ENCODE peak calls at places on chromosomes 4 and X, in ten cellular contexts. One of them, this sample, is unnamed.

GRCh38 chrX:8607326-8607725 is 124.6 kb downstream of the ANOS1 start:
- DNase-seq in activated T-helper 1 cell treated with Interleukin-2 at 50 U/mL for 16 hours: no peak
- DNase-seq in HuH-7: no peak
- DNase-seq in islet precursor cell: no peak
- DNase-seq in stimulated activated CD4-positive, alpha-beta T cell treated with anti-CD3 and anti-CD28 coated beads, Interleukin-2, amount 100 ng/mL, for 48 hours: no peak
- DNase-seq in substantia nigra: no peak
- DNase-seq in tibial nerve: no peak
- DNase-seq in GM23248: peak
- DNase-seq in ACHN: no peak
- DNase-seq in stimulated activated naive CD8-positive, alpha-beta T cell treated with anti-CD3 and anti-CD28 coated beads, Interleukin-15, Interleukin-2, amounts not matched to agents 100 U/mL and 50 U/mL, for 24 hours: no peak
- DNase-seq in this sample: no peak

GRCh38 chrX:7654316-7654715 is 188.7 kb upstream of the VCX start:
- DNase-seq in ACHN: no peak
- DNase-seq in stimulated activated naive CD8-positive, alpha-beta T cell treated with anti-CD3 and anti-CD28 coated beads, Interleukin-15, Interleukin-2, amounts not matched to agents 100 U/mL and 50 U/mL, for 24 hours: no peak
- DNase-seq in tibial nerve: no peak
- DNase-seq in substantia nigra: no peak
- DNase-seq in stimulated activated CD4-positive, alpha-beta T cell treated with anti-CD3 and anti-CD28 coated beads, Interleukin-2, amount 100 ng/mL, for 48 hours: no peak
- DNase-seq in HuH-7: no peak
- DNase-seq in GM23248: no peak
- DNase-seq in activated T-helper 1 cell treated with Interleukin-2 at 50 U/mL for 16 hours: no peak
- DNase-seq in islet precursor cell: no peak
- DNase-seq in this sample: no peak

GRCh38 chr4:118340109-118340508 is 12.7 kb downstream of the PRSS12 start:
- DNase-seq in tibial nerve: no peak
- DNase-seq in HuH-7: no peak
- DNase-seq in stimulated activated CD4-positive, alpha-beta T cell treated with anti-CD3 and anti-CD28 coated beads, Interleukin-2, amount 100 ng/mL, for 48 hours: no peak
- DNase-seq in GM23248: peak
- DNase-seq in islet precursor cell: no peak
- DNase-seq in stimulated activated naive CD8-positive, alpha-beta T cell treated with anti-CD3 and anti-CD28 coated beads, Interleukin-15, Interleukin-2, amounts not matched to agents 100 U/mL and 50 U/mL, for 24 hours: no peak
- DNase-seq in activated T-helper 1 cell treated with Interleukin-2 at 50 U/mL for 16 hours: no peak
- DNase-seq in substantia nigra: no peak
- DNase-seq in ACHN: no peak
- DNase-seq in this sample: no peak

GRCh38 chrX:130174051-130174704 is 2.4 kb downstream of the RAB33A start:
- DNase-seq in islet precursor cell: peak
- DNase-seq in GM23248: peak
- DNase-seq in tibial nerve: peak
- DNase-seq in activated T-helper 1 cell treated with Interleukin-2 at 50 U/mL for 16 hours: no peak
- DNase-seq in HuH-7: no peak
- DNase-seq in stimulated activated naive CD8-positive, alpha-beta T cell treated with anti-CD3 and anti-CD28 coated beads, Interleukin-15, Interleukin-2, amounts not matched to agents 100 U/mL and 50 U/mL, for 24 hours: no peak
- DNase-seq in stimulated activated CD4-positive, alpha-beta T cell treated with anti-CD3 and anti-CD28 coated beads, Interleukin-2, amount 100 ng/mL, for 48 hours: no peak
- DNase-seq in substantia nigra: no peak
- DNase-seq in ACHN: peak
- DNase-seq in this sample: no peak

GRCh38 chr4:36281384-36282106 is at the start of gene DTHD1:
- DNase-seq in HuH-7: no peak
- DNase-seq in stimulated activated naive CD8-positive, alpha-beta T cell treated with anti-CD3 and anti-CD28 coated beads, Interleukin-15, Interleukin-2, amounts not matched to agents 100 U/mL and 50 U/mL, for 24 hours: peak
- DNase-seq in islet precursor cell: no peak
- DNase-seq in ACHN: no peak
- DNase-seq in stimulated activated CD4-positive, alpha-beta T cell treated with anti-CD3 and anti-CD28 coated beads, Interleukin-2, amount 100 ng/mL, for 48 hours: no peak
- DNase-seq in GM23248: no peak
- DNase-seq in tibial nerve: no peak
- DNase-seq in substantia nigra: no peak
- DNase-seq in activated T-helper 1 cell treated with Interleukin-2 at 50 U/mL for 16 hours: no peak
- DNase-seq in this sample: no peak

GRCh38 chrX:9676738-9677097 is 88.9 kb downstream of the GPR143 start:
- DNase-seq in HuH-7: no peak
- DNase-seq in islet precursor cell: no peak
- DNase-seq in tibial nerve: no peak
- DNase-seq in stimulated activated CD4-positive, alpha-beta T cell treated with anti-CD3 and anti-CD28 coated beads, Interleukin-2, amount 100 ng/mL, for 48 hours: no peak
- DNase-seq in activated T-helper 1 cell treated with Interleukin-2 at 50 U/mL for 16 hours: no peak
- DNase-seq in substantia nigra: no peak
- DNase-seq in ACHN: no peak
- DNase-seq in GM23248: no peak
- DNase-seq in stimulated activated naive CD8-positive, alpha-beta T cell treated with anti-CD3 and anti-CD28 coated beads, Interleukin-15, Interleukin-2, amounts not matched to agents 100 U/mL and 50 U/mL, for 24 hours: no peak
- DNase-seq in this sample: no peak

GRCh38 chr4:152045781-152046571 is 285.2 kb upstream of the GATB start:
- DNase-seq in ACHN: no peak
- DNase-seq in substantia nigra: no peak
- DNase-seq in HuH-7: peak
- DNase-seq in stimulated activated CD4-positive, alpha-beta T cell treated with anti-CD3 and anti-CD28 coated beads, Interleukin-2, amount 100 ng/mL, for 48 hours: peak
- DNase-seq in activated T-helper 1 cell treated with Interleukin-2 at 50 U/mL for 16 hours: no peak
- DNase-seq in tibial nerve: no peak
- DNase-seq in GM23248: peak
- DNase-seq in islet precursor cell: peak
- DNase-seq in stimulated activated naive CD8-positive, alpha-beta T cell treated with anti-CD3 and anti-CD28 coated beads, Interleukin-15, Interleukin-2, amounts not matched to agents 100 U/mL and 50 U/mL, for 24 hours: peak
- DNase-seq in this sample: no peak

GRCh38 chr4:80045831-80046230 is 27.2 kb downstream of the ANTXR2 start:
- DNase-seq in substantia nigra: no peak
- DNase-seq in HuH-7: no peak
- DNase-seq in islet precursor cell: no peak
- DNase-seq in stimulated activated naive CD8-positive, alpha-beta T cell treated with anti-CD3 and anti-CD28 coated beads, Interleukin-15, Interleukin-2, amounts not matched to agents 100 U/mL and 50 U/mL, for 24 hours: no peak
- DNase-seq in tibial nerve: no peak
- DNase-seq in stimulated activated CD4-positive, alpha-beta T cell treated with anti-CD3 and anti-CD28 coated beads, Interleukin-2, amount 100 ng/mL, for 48 hours: no peak
- DNase-seq in GM23248: peak
- DNase-seq in ACHN: no peak
- DNase-seq in activated T-helper 1 cell treated with Interleukin-2 at 50 U/mL for 16 hours: no peak
- DNase-seq in this sample: no peak

GRCh38 chrX:74160816-74161215 is 143.2 kb upstream of the ZCCHC13 start:
- DNase-seq in ACHN: no peak
- DNase-seq in GM23248: no peak
- DNase-seq in stimulated activated CD4-positive, alpha-beta T cell treated with anti-CD3 and anti-CD28 coated beads, Interleukin-2, amount 100 ng/mL, for 48 hours: no peak
- DNase-seq in stimulated activated naive CD8-positive, alpha-beta T cell treated with anti-CD3 and anti-CD28 coated beads, Interleukin-15, Interleukin-2, amounts not matched to agents 100 U/mL and 50 U/mL, for 24 hours: no peak
- DNase-seq in HuH-7: no peak
- DNase-seq in substantia nigra: no peak
- DNase-seq in tibial nerve: no peak
- DNase-seq in islet precursor cell: no peak
- DNase-seq in activated T-helper 1 cell treated with Interleukin-2 at 50 U/mL for 16 hours: no peak
- DNase-seq in this sample: no peak

GRCh38 chr4:145618210-145618911 is 824 bp upstream of the MMAA start:
- DNase-seq in tibial nerve: peak
- DNase-seq in stimulated activated CD4-positive, alpha-beta T cell treated with anti-CD3 and anti-CD28 coated beads, Interleukin-2, amount 100 ng/mL, for 48 hours: no peak
- DNase-seq in activated T-helper 1 cell treated with Interleukin-2 at 50 U/mL for 16 hours: no peak
- DNase-seq in substantia nigra: no peak
- DNase-seq in islet precursor cell: no peak
- DNase-seq in ACHN: no peak
- DNase-seq in HuH-7: no peak
- DNase-seq in stimulated activated naive CD8-positive, alpha-beta T cell treated with anti-CD3 and anti-CD28 coated beads, Interleukin-15, Interleukin-2, amounts not matched to agents 100 U/mL and 50 U/mL, for 24 hours: peak
- DNase-seq in GM23248: peak
- DNase-seq in this sample: no peak

GRCh38 chrX:24364326-24364725 is 3.9 kb downstream of the SUPT20HL1 start:
- DNase-seq in stimulated activated CD4-positive, alpha-beta T cell treated with anti-CD3 and anti-CD28 coated beads, Interleukin-2, amount 100 ng/mL, for 48 hours: no peak
- DNase-seq in ACHN: no peak
- DNase-seq in tibial nerve: no peak
- DNase-seq in activated T-helper 1 cell treated with Interleukin-2 at 50 U/mL for 16 hours: no peak
- DNase-seq in HuH-7: no peak
- DNase-seq in GM23248: no peak
- DNase-seq in substantia nigra: no peak
- DNase-seq in islet precursor cell: no peak
- DNase-seq in stimulated activated naive CD8-positive, alpha-beta T cell treated with anti-CD3 and anti-CD28 coated beads, Interleukin-15, Interleukin-2, amounts not matched to agents 100 U/mL and 50 U/mL, for 24 hours: no peak
- DNase-seq in this sample: no peak

GRCh38 chr4:168942985-168943384 is 67.1 kb downstream of the CBR4 start:
- DNase-seq in ACHN: peak
- DNase-seq in stimulated activated CD4-positive, alpha-beta T cell treated with anti-CD3 and anti-CD28 coated beads, Interleukin-2, amount 100 ng/mL, for 48 hours: no peak
- DNase-seq in activated T-helper 1 cell treated with Interleukin-2 at 50 U/mL for 16 hours: no peak
- DNase-seq in GM23248: no peak
- DNase-seq in tibial nerve: no peak
- DNase-seq in islet precursor cell: peak
- DNase-seq in HuH-7: no peak
- DNase-seq in stimulated activated naive CD8-positive, alpha-beta T cell treated with anti-CD3 and anti-CD28 coated beads, Interleukin-15, Interleukin-2, amounts not matched to agents 100 U/mL and 50 U/mL, for 24 hours: no peak
- DNase-seq in substantia nigra: no peak
- DNase-seq in this sample: no peak

GRCh38 chr4:159127745-159128518 is 25.1 kb downstream of the RAPGEF2 start:
- DNase-seq in tibial nerve: no peak
- DNase-seq in stimulated activated CD4-positive, alpha-beta T cell treated with anti-CD3 and anti-CD28 coated beads, Interleukin-2, amount 100 ng/mL, for 48 hours: no peak
- DNase-seq in GM23248: no peak
- DNase-seq in ACHN: no peak
- DNase-seq in HuH-7: no peak
- DNase-seq in islet precursor cell: no peak
- DNase-seq in activated T-helper 1 cell treated with Interleukin-2 at 50 U/mL for 16 hours: no peak
- DNase-seq in substantia nigra: no peak
- DNase-seq in stimulated activated naive CD8-positive, alpha-beta T cell treated with anti-CD3 and anti-CD28 coated beads, Interleukin-15, Interleukin-2, amounts not matched to agents 100 U/mL and 50 U/mL, for 24 hours: no peak
- DNase-seq in this sample: no peak

GRCh38 chr4:118888666-118889312 is at the start of gene SYNPO2:
- DNase-seq in activated T-helper 1 cell treated with Interleukin-2 at 50 U/mL for 16 hours: no peak
- DNase-seq in stimulated activated CD4-positive, alpha-beta T cell treated with anti-CD3 and anti-CD28 coated beads, Interleukin-2, amount 100 ng/mL, for 48 hours: peak
- DNase-seq in islet precursor cell: peak
- DNase-seq in ACHN: peak
- DNase-seq in GM23248: peak
- DNase-seq in substantia nigra: peak
- DNase-seq in stimulated activated naive CD8-positive, alpha-beta T cell treated with anti-CD3 and anti-CD28 coated beads, Interleukin-15, Interleukin-2, amounts not matched to agents 100 U/mL and 50 U/mL, for 24 hours: peak
- DNase-seq in HuH-7: peak
- DNase-seq in tibial nerve: peak
- DNase-seq in this sample: peak

GRCh38 chr4:11585506-11585905 is 156.8 kb upstream of the HS3ST1 start:
- DNase-seq in activated T-helper 1 cell treated with Interleukin-2 at 50 U/mL for 16 hours: no peak
- DNase-seq in GM23248: no peak
- DNase-seq in ACHN: peak
- DNase-seq in substantia nigra: no peak
- DNase-seq in HuH-7: no peak
- DNase-seq in tibial nerve: peak
- DNase-seq in stimulated activated CD4-positive, alpha-beta T cell treated with anti-CD3 and anti-CD28 coated beads, Interleukin-2, amount 100 ng/mL, for 48 hours: no peak
- DNase-seq in islet precursor cell: no peak
- DNase-seq in stimulated activated naive CD8-positive, alpha-beta T cell treated with anti-CD3 and anti-CD28 coated beads, Interleukin-15, Interleukin-2, amounts not matched to agents 100 U/mL and 50 U/mL, for 24 hours: no peak
- DNase-seq in this sample: no peak

GRCh38 chr4:74370912-74371311 is 6.0 kb downstream of the EREG start:
- DNase-seq in HuH-7: peak
- DNase-seq in tibial nerve: no peak
- DNase-seq in activated T-helper 1 cell treated with Interleukin-2 at 50 U/mL for 16 hours: no peak
- DNase-seq in stimulated activated naive CD8-positive, alpha-beta T cell treated with anti-CD3 and anti-CD28 coated beads, Interleukin-15, Interleukin-2, amounts not matched to agents 100 U/mL and 50 U/mL, for 24 hours: peak
- DNase-seq in substantia nigra: no peak
- DNase-seq in GM23248: peak
- DNase-seq in stimulated activated CD4-positive, alpha-beta T cell treated with anti-CD3 and anti-CD28 coated beads, Interleukin-2, amount 100 ng/mL, for 48 hours: no peak
- DNase-seq in ACHN: peak
- DNase-seq in islet precursor cell: peak
- DNase-seq in this sample: peak

GRCh38 chrX:155534800-155535199 is 76.4 kb upstream of the F8A3 start:
- DNase-seq in GM23248: no peak
- DNase-seq in stimulated activated CD4-positive, alpha-beta T cell treated with anti-CD3 and anti-CD28 coated beads, Interleukin-2, amount 100 ng/mL, for 48 hours: no peak
- DNase-seq in ACHN: no peak
- DNase-seq in islet precursor cell: no peak
- DNase-seq in stimulated activated naive CD8-positive, alpha-beta T cell treated with anti-CD3 and anti-CD28 coated beads, Interleukin-15, Interleukin-2, amounts not matched to agents 100 U/mL and 50 U/mL, for 24 hours: no peak
- DNase-seq in activated T-helper 1 cell treated with Interleukin-2 at 50 U/mL for 16 hours: no peak
- DNase-seq in HuH-7: no peak
- DNase-seq in tibial nerve: no peak
- DNase-seq in substantia nigra: no peak
- DNase-seq in this sample: no peak

GRCh38 chrX:27890611-27891010 is 82.8 kb downstream of the MAGEB10 start:
- DNase-seq in stimulated activated CD4-positive, alpha-beta T cell treated with anti-CD3 and anti-CD28 coated beads, Interleukin-2, amount 100 ng/mL, for 48 hours: no peak
- DNase-seq in islet precursor cell: no peak
- DNase-seq in HuH-7: no peak
- DNase-seq in tibial nerve: no peak
- DNase-seq in GM23248: peak
- DNase-seq in ACHN: peak
- DNase-seq in activated T-helper 1 cell treated with Interleukin-2 at 50 U/mL for 16 hours: no peak
- DNase-seq in stimulated activated naive CD8-positive, alpha-beta T cell treated with anti-CD3 and anti-CD28 coated beads, Interleukin-15, Interleukin-2, amounts not matched to agents 100 U/mL and 50 U/mL, for 24 hours: no peak
- DNase-seq in substantia nigra: no peak
- DNase-seq in this sample: no peak

GRCh38 chr4:153345011-153345981 is 808 bp downstream of the MND1 start:
- DNase-seq in HuH-7: peak
- DNase-seq in ACHN: peak
- DNase-seq in substantia nigra: peak
- DNase-seq in activated T-helper 1 cell treated with Interleukin-2 at 50 U/mL for 16 hours: peak
- DNase-seq in islet precursor cell: peak
- DNase-seq in tibial nerve: peak
- DNase-seq in GM23248: peak
- DNase-seq in stimulated activated naive CD8-positive, alpha-beta T cell treated with anti-CD3 and anti-CD28 coated beads, Interleukin-15, Interleukin-2, amounts not matched to agents 100 U/mL and 50 U/mL, for 24 hours: peak
- DNase-seq in stimulated activated CD4-positive, alpha-beta T cell treated with anti-CD3 and anti-CD28 coated beads, Interleukin-2, amount 100 ng/mL, for 48 hours: peak
- DNase-seq in this sample: no peak